ENCODE peak calls at places on chromosomes 13 and 19, in six cellular contexts. G is HFF-Myc, H is pancreas, N is body of pancreas, T is heart right ventricle, U is ascending aorta. J is an unnamed sample.

GRCh38 chr13:106573855-106574254 is 5.9 kb upstream of the ARGLU1 start:
- DNase-seq in T (peak), H (no peak), G (no peak), U (peak), N (peak), J (no peak)

GRCh38 chr19:49436381-49437017 is 4.8 kb downstream of the SLC17A7 start:
- DNase-seq in U (no peak), T (no peak), H (no peak), N (no peak), G (no peak), J (no peak)

GRCh38 chr19:48480476-48481190 is 11.5 kb downstream of the CYTH2 start:
- DNase-seq in U (no peak), T (peak), N (peak), H (peak), G (no peak), J (no peak)

GRCh38 chr19:4233282-4233853 is 4.0 kb downstream of the EBI3 start:
- DNase-seq in T (no peak), H (peak), N (peak), G (no peak), U (no peak), J (no peak)

GRCh38 chr19:32662186-32662585 is 12.8 kb downstream of the ANKRD27 start:
- DNase-seq in U (no peak), T (no peak), N (no peak), G (no peak), H (no peak), J (peak)

GRCh38 chr19:8209965-8210659 is 942 bp downstream of the CERS4 start:
- DNase-seq in G (no peak), H (no peak), N (no peak), T (peak), U (no peak), J (no peak)

GRCh38 chr13:110716235-110716505 is 2.7 kb downstream of the ING1 start:
- DNase-seq in N (peak), T (no peak), G (no peak), H (peak), U (peak), J (no peak)

GRCh38 chr13:111344471-111345191 is 24.2 kb downstream of the TEX29 start:
- DNase-seq in H (no peak), G (peak), T (no peak), U (no peak), N (peak), J (no peak)

GRCh38 chr13:34349091-34349722 is 531.3 kb downstream of the RFC3 start:
- DNase-seq in T (peak), G (peak), U (no peak), N (peak), H (no peak), J (no peak)
- TF ChIP-seq CTCF in T (no peak), G (no peak), U (no peak), N (no peak), H (no peak), J (no peak)

DNA sequence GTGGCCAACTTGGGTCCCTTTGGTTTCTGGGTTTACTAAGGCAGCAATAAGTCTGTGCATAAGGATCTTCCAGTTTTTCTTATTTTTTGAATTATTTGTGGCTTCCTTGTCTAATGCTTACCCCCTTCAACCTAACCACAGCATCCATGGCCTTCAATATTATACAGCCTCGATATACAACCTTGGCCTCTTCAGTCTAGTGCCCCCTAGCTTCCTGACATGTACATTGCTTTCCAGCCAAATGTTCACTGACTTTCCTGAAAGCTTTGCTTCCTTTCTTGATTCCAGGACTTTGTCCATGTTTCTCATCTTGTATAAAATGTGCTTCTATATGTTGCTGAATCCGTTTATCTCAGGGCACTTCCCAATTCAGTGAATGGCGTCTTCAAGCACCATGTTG is 310.1 kb downstream of the OLFM4 start:
- DNase-seq in T (no peak), U (no peak), G (no peak), N (no peak), H (no peak), J (no peak)
- TF ChIP-seq CTCF in T (no peak), U (no peak), G (no peak), N (no peak), H (no peak), J (no peak)

GRCh38 chr19:50911206-50912101 is at the start of gene KLK4:
- DNase-seq in T (no peak), U (no peak), H (peak), G (no peak), N (no peak), J (no peak)
- TF ChIP-seq CTCF in T (no peak), U (no peak), H (no peak), G (no peak), N (no peak), J (no peak)

GRCh38 chr13:49791214-49791752 is 1.2 kb downstream of the KPNA3 start:
- DNase-seq in U (no peak), T (no peak), H (no peak), G (no peak), N (peak), J (no peak)

GRCh38 chr13:49789961-49790360 is 2.5 kb downstream of the KPNA3 start:
- DNase-seq in T (no peak), H (no peak), N (no peak), U (no peak), G (no peak), J (no peak)

GRCh38 chr13:49786609-49787008 is 5.9 kb downstream of the KPNA3 start:
- DNase-seq in G (no peak), H (no peak), N (no peak), T (no peak), U (no peak), J (no peak)

GRCh38 chr13:49792550-49793324 is at the start of gene KPNA3:
- DNase-seq in T (peak), N (peak), U (peak), G (peak), H (peak), J (peak)

GRCh38 chr13:49791753-49792549 is 531 bp downstream of the KPNA3 start:
- DNase-seq in U (peak), T (peak), N (peak), G (no peak), H (peak), J (peak)
- TF ChIP-seq CTCF in U (no peak), T (no peak), N (no peak), G (no peak), H (no peak), J (no peak)

DNA sequence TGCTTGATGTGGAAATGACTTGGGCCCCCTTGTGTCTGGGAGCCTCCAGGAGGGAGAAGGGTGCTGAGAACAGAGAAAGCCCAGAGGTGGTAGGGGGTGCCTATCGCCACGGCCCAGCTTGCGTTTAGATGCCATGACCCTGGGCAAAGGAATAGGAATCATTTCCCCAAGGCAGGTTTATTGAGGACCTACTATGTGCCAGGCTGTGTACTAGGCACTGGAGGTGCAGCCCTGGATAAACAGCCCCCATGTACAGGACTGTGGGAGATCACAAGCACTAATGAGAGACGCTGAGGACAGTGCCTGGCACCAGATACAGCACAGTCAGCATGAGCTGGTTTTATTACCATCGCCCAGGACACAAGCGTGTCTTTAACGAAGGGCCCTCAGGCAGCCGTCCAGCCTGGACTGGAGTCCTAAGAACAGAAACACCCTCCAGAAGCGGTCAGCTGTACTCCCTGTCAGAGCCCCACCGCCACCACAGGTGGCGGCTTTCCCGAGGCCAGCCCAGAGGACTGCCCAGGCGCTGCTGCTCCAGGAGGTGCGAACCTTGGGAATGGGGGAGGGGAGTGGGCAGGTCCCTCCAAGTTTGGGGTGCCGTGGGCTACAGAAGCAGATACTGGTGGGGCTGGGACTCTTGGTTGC is 4.6 kb downstream of the TMEM147 start:
- DNase-seq in G (no peak), H (no peak), U (no peak), T (no peak), N (peak), J (no peak)
- TF ChIP-seq CTCF in G (no peak), H (no peak), U (no peak), T (no peak), N (peak), J (no peak)

GRCh38 chr19:34088292-34088691 is 84.0 kb upstream of the LSM14A start:
- DNase-seq in U (no peak), H (no peak), G (no peak), T (no peak), N (no peak), J (no peak)

GRCh38 chr19:34084396-34085145 is 87.7 kb upstream of the LSM14A start:
- DNase-seq in H (no peak), T (no peak), N (no peak), G (no peak), U (no peak), J (no peak)

GRCh38 chr19:34085336-34085735 is 87.0 kb upstream of the LSM14A start:
- DNase-seq in U (no peak), H (no peak), T (no peak), N (no peak), G (no peak), J (no peak)

GRCh38 chr19:34082289-34083077 is 89.8 kb upstream of the LSM14A start:
- DNase-seq in N (no peak), U (no peak), H (no peak), G (no peak), T (no peak), J (no peak)
- TF ChIP-seq CTCF in N (no peak), U (no peak), H (no peak), G (no peak), T (no peak), J (no peak)

GRCh38 chr19:2261438-2262172 is 5.4 kb upstream of the JSRP1 start:
- DNase-seq in T (no peak), U (no peak), N (peak), G (no peak), H (no peak), J (no peak)
- TF ChIP-seq CTCF in T (peak), U (no peak), N (peak), G (peak), H (peak), J (peak)

DNA sequence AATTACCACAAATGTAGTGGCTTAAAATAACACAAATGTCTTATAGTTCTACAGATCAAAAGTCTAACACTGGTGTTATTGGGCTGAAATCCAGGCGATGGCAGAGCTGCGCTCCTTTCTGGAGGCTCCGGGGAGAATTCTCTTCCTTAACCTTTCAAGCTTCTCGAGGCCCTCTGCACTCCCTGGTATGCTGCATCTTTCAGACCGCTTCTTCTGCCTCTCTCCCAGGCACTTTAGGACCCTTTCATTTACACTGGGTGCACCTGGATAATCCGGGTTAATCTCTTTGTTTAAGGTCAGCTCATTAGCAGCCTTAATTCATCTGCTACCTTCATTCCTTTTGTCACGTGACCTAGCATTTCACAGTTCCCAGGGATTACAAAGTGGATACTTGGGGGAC is 211.3 kb upstream of the RFC3 start:
- DNase-seq in N (no peak), H (no peak), U (no peak), G (no peak), T (no peak), J (no peak)
- TF ChIP-seq CTCF in N (no peak), H (no peak), U (no peak), G (no peak), T (peak), J (no peak)